ENCODE peak calls at places on chromosome 3, in nine cellular contexts. One of them, this sample, is unnamed.

GRCh38 chr3:48306860-48307530 is 26.5 kb downstream of the SPINK8 start:
- DNase-seq in choroid plexus epithelial cell: no peak
- DNase-seq in CD8-positive, alpha-beta T cell: no peak
- DNase-seq in astrocyte of the spinal cord: no peak
- DNase-seq in glutamatergic neuron: no peak
- DNase-seq in mucosa of descending colon: no peak
- DNase-seq in progenitor cell of endocrine pancreas: no peak
- DNase-seq in tibial nerve: no peak
- DNase-seq in HFFc6: no peak
- DNase-seq in this sample: no peak

GRCh38 chr3:99637381-99638111 is 848 bp upstream of the COL8A1 start:
- DNase-seq in choroid plexus epithelial cell: peak; percentile 89
- DNase-seq in CD8-positive, alpha-beta T cell: no peak
- DNase-seq in astrocyte of the spinal cord: peak; percentile 93
- DNase-seq in glutamatergic neuron: peak; percentile 24
- DNase-seq in mucosa of descending colon: no peak
- DNase-seq in progenitor cell of endocrine pancreas: no peak
- DNase-seq in tibial nerve: no peak
- DNase-seq in HFFc6: peak; percentile 78
- DNase-seq in this sample: peak; percentile 42

GRCh38 chr3:64039273-64039672 is 16.0 kb upstream of the PSMD6 start:
- DNase-seq in choroid plexus epithelial cell: no peak
- DNase-seq in CD8-positive, alpha-beta T cell: no peak
- DNase-seq in astrocyte of the spinal cord: no peak
- DNase-seq in glutamatergic neuron: no peak
- DNase-seq in mucosa of descending colon: no peak
- DNase-seq in progenitor cell of endocrine pancreas: no peak
- DNase-seq in tibial nerve: no peak
- DNase-seq in HFFc6: no peak
- DNase-seq in this sample: no peak

GRCh38 chr3:83928391-83928790 is 1030.4 kb upstream of the CADM2 start:
- DNase-seq in choroid plexus epithelial cell: peak; percentile 48
- DNase-seq in CD8-positive, alpha-beta T cell: no peak
- DNase-seq in astrocyte of the spinal cord: no peak
- DNase-seq in glutamatergic neuron: no peak
- DNase-seq in mucosa of descending colon: no peak
- DNase-seq in progenitor cell of endocrine pancreas: no peak
- DNase-seq in tibial nerve: no peak
- DNase-seq in HFFc6: no peak
- DNase-seq in this sample: no peak

GRCh38 chr3:95302044-95302443 is 1239.2 kb downstream of the NSUN3 start:
- DNase-seq in choroid plexus epithelial cell: peak; percentile 71
- DNase-seq in CD8-positive, alpha-beta T cell: no peak
- DNase-seq in astrocyte of the spinal cord: peak; percentile 55
- DNase-seq in glutamatergic neuron: no peak
- DNase-seq in mucosa of descending colon: no peak
- DNase-seq in progenitor cell of endocrine pancreas: no peak
- DNase-seq in tibial nerve: no peak
- DNase-seq in HFFc6: no peak
- DNase-seq in this sample: no peak

GRCh38 chr3:132418916-132419315 is 1.6 kb downstream of the DNAJC13 start:
- DNase-seq in choroid plexus epithelial cell: peak; percentile 39
- DNase-seq in CD8-positive, alpha-beta T cell: no peak
- DNase-seq in astrocyte of the spinal cord: peak; percentile 12
- DNase-seq in glutamatergic neuron: no peak
- DNase-seq in mucosa of descending colon: no peak
- DNase-seq in progenitor cell of endocrine pancreas: no peak
- DNase-seq in tibial nerve: no peak
- DNase-seq in HFFc6: no peak
- DNase-seq in this sample: no peak

GRCh38 chr3:56410576-56410975 is 57.7 kb downstream of the ERC2 start:
- DNase-seq in choroid plexus epithelial cell: no peak
- DNase-seq in CD8-positive, alpha-beta T cell: no peak
- DNase-seq in astrocyte of the spinal cord: no peak
- DNase-seq in glutamatergic neuron: no peak
- DNase-seq in mucosa of descending colon: no peak
- DNase-seq in progenitor cell of endocrine pancreas: no peak
- DNase-seq in tibial nerve: no peak
- DNase-seq in HFFc6: no peak
- DNase-seq in this sample: no peak

GRCh38 chr3:16482770-16483531 is 30.5 kb downstream of the RFTN1 start:
- DNase-seq in choroid plexus epithelial cell: peak; percentile 80
- DNase-seq in CD8-positive, alpha-beta T cell: peak; percentile 67
- DNase-seq in astrocyte of the spinal cord: no peak
- DNase-seq in glutamatergic neuron: no peak
- DNase-seq in mucosa of descending colon: peak; percentile 28
- DNase-seq in progenitor cell of endocrine pancreas: no peak
- DNase-seq in tibial nerve: no peak
- DNase-seq in HFFc6: no peak
- DNase-seq in this sample: no peak

GRCh38 chr3:196868297-196868661 is 559 bp downstream of the SENP5 start:
- DNase-seq in choroid plexus epithelial cell: peak; percentile 30
- DNase-seq in CD8-positive, alpha-beta T cell: peak; percentile 49
- DNase-seq in astrocyte of the spinal cord: no peak
- DNase-seq in glutamatergic neuron: peak; percentile 60
- DNase-seq in mucosa of descending colon: peak; percentile 26
- DNase-seq in progenitor cell of endocrine pancreas: peak; percentile 24
- DNase-seq in tibial nerve: no peak
- DNase-seq in HFFc6: no peak
- DNase-seq in this sample: peak; percentile 62

GRCh38 chr3:96776818-96777217 is 37.6 kb upstream of the EPHA6 start:
- DNase-seq in choroid plexus epithelial cell: no peak
- DNase-seq in CD8-positive, alpha-beta T cell: no peak
- DNase-seq in astrocyte of the spinal cord: no peak
- DNase-seq in glutamatergic neuron: no peak
- DNase-seq in mucosa of descending colon: no peak
- DNase-seq in progenitor cell of endocrine pancreas: no peak
- DNase-seq in tibial nerve: no peak
- DNase-seq in HFFc6: no peak
- DNase-seq in this sample: no peak

GRCh38 chr3:107117922-107118576 is 259.2 kb upstream of the CCDC54 start:
- DNase-seq in choroid plexus epithelial cell: peak; percentile 91
- DNase-seq in CD8-positive, alpha-beta T cell: no peak
- DNase-seq in astrocyte of the spinal cord: peak; percentile 87
- DNase-seq in glutamatergic neuron: peak; percentile 51
- DNase-seq in mucosa of descending colon: peak; percentile 3
- DNase-seq in progenitor cell of endocrine pancreas: no peak
- DNase-seq in tibial nerve: peak; percentile 19
- DNase-seq in HFFc6: peak; percentile 64
- DNase-seq in this sample: no peak

GRCh38 chr3:42099020-42099765 is 8.0 kb downstream of the TRAK1 start:
- DNase-seq in choroid plexus epithelial cell: no peak
- DNase-seq in CD8-positive, alpha-beta T cell: no peak
- DNase-seq in astrocyte of the spinal cord: peak; percentile 44
- DNase-seq in glutamatergic neuron: no peak
- DNase-seq in mucosa of descending colon: no peak
- DNase-seq in progenitor cell of endocrine pancreas: no peak
- DNase-seq in tibial nerve: no peak
- DNase-seq in HFFc6: no peak
- DNase-seq in this sample: no peak

GRCh38 chr3:100756441-100756840 is 47.1 kb downstream of the TFG start:
- DNase-seq in choroid plexus epithelial cell: no peak
- DNase-seq in CD8-positive, alpha-beta T cell: no peak
- DNase-seq in astrocyte of the spinal cord: peak; percentile 76
- DNase-seq in glutamatergic neuron: no peak
- DNase-seq in mucosa of descending colon: no peak
- DNase-seq in progenitor cell of endocrine pancreas: no peak
- DNase-seq in tibial nerve: no peak
- DNase-seq in HFFc6: no peak
- DNase-seq in this sample: no peak

GRCh38 chr3:14785207-14786155 is 33.3 kb upstream of the FGD5 start:
- DNase-seq in choroid plexus epithelial cell: no peak
- DNase-seq in CD8-positive, alpha-beta T cell: no peak
- DNase-seq in astrocyte of the spinal cord: no peak
- DNase-seq in glutamatergic neuron: peak; percentile 5
- DNase-seq in mucosa of descending colon: no peak
- DNase-seq in progenitor cell of endocrine pancreas: no peak
- DNase-seq in tibial nerve: no peak
- DNase-seq in HFFc6: no peak
- DNase-seq in this sample: no peak

DNA sequence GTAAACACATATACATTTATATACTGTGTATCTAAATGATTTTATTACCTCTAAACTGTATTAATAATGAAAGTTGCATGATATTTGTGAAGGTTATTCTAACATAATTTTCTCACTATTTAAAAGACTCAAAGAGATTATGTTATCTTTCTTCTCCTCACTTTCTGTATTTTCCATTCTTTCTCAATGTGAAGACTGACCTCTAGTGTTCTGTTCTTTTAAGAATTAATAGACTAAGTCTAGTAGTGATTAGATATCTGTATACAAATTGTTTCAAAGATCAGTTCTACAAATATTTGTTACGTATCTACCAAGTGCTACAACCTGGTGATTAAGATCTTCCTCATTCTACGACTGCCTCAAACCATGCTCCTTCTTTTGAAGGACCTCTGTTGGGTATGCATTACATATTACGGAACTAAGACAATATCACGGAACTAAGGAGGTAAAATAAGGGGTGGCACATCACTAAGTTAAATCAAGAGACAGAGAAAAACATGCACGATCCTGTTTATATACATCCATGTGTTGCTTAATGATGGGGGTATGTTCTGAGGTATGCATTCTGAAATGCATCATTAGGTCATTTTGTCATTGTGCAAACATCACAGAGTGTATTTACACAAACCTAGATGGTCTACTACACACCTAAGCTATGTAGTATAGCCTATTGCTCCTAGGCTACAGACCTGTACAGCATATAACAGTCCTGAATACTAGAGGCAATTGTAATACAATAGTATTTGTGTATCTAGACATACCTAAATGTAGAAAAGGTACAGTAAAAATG is 161.5 kb upstream of the KBTBD8 start:
- DNase-seq in choroid plexus epithelial cell: peak; percentile 35
- DNase-seq in CD8-positive, alpha-beta T cell: no peak
- DNase-seq in astrocyte of the spinal cord: peak; percentile 20
- DNase-seq in glutamatergic neuron: no peak
- DNase-seq in mucosa of descending colon: no peak
- DNase-seq in progenitor cell of endocrine pancreas: no peak
- DNase-seq in tibial nerve: no peak
- DNase-seq in HFFc6: no peak
- DNase-seq in this sample: no peak
- TF ChIP-seq CTCF in choroid plexus epithelial cell: peak; percentile 35
- TF ChIP-seq CTCF in CD8-positive, alpha-beta T cell: no peak
- TF ChIP-seq CTCF in astrocyte of the spinal cord: peak; percentile 12
- TF ChIP-seq CTCF in glutamatergic neuron: no peak
- TF ChIP-seq CTCF in mucosa of descending colon: no peak
- TF ChIP-seq CTCF in progenitor cell of endocrine pancreas: peak; percentile 34
- TF ChIP-seq CTCF in tibial nerve: peak; percentile 26
- TF ChIP-seq CTCF in HFFc6: peak; percentile 59
- TF ChIP-seq CTCF in this sample: no peak

GRCh38 chr3:190504354-190505125 is 9.3 kb upstream of the IL1RAP start:
- DNase-seq in choroid plexus epithelial cell: peak; percentile 26
- DNase-seq in CD8-positive, alpha-beta T cell: no peak
- DNase-seq in astrocyte of the spinal cord: no peak
- DNase-seq in glutamatergic neuron: no peak
- DNase-seq in mucosa of descending colon: no peak
- DNase-seq in progenitor cell of endocrine pancreas: no peak
- DNase-seq in tibial nerve: no peak
- DNase-seq in HFFc6: no peak
- DNase-seq in this sample: no peak
- TF ChIP-seq CTCF in choroid plexus epithelial cell: peak; percentile 38
- TF ChIP-seq CTCF in CD8-positive, alpha-beta T cell: no peak
- TF ChIP-seq CTCF in astrocyte of the spinal cord: peak; percentile 25
- TF ChIP-seq CTCF in glutamatergic neuron: no peak
- TF ChIP-seq CTCF in mucosa of descending colon: no peak
- TF ChIP-seq CTCF in progenitor cell of endocrine pancreas: peak; percentile 18
- TF ChIP-seq CTCF in tibial nerve: no peak
- TF ChIP-seq CTCF in HFFc6: no peak
- TF ChIP-seq CTCF in this sample: no peak

GRCh38 chr3:111252795-111253194 is 181.2 kb downstream of the NECTIN3 start:
- DNase-seq in choroid plexus epithelial cell: peak; percentile 81
- DNase-seq in CD8-positive, alpha-beta T cell: no peak
- DNase-seq in astrocyte of the spinal cord: peak; percentile 38
- DNase-seq in glutamatergic neuron: no peak
- DNase-seq in mucosa of descending colon: peak; percentile 16
- DNase-seq in progenitor cell of endocrine pancreas: no peak
- DNase-seq in tibial nerve: no peak
- DNase-seq in HFFc6: peak; percentile 56
- DNase-seq in this sample: no peak
- TF ChIP-seq CTCF in choroid plexus epithelial cell: peak; percentile 36
- TF ChIP-seq CTCF in CD8-positive, alpha-beta T cell: no peak
- TF ChIP-seq CTCF in astrocyte of the spinal cord: no peak
- TF ChIP-seq CTCF in glutamatergic neuron: no peak
- TF ChIP-seq CTCF in mucosa of descending colon: no peak
- TF ChIP-seq CTCF in progenitor cell of endocrine pancreas: no peak
- TF ChIP-seq CTCF in tibial nerve: no peak
- TF ChIP-seq CTCF in HFFc6: peak; percentile 40
- TF ChIP-seq CTCF in this sample: no peak

GRCh38 chr3:124768812-124769211 is 38.6 kb downstream of the UMPS start:
- DNase-seq in choroid plexus epithelial cell: peak; percentile 43
- DNase-seq in CD8-positive, alpha-beta T cell: no peak
- DNase-seq in astrocyte of the spinal cord: no peak
- DNase-seq in glutamatergic neuron: no peak
- DNase-seq in mucosa of descending colon: peak; percentile 70
- DNase-seq in progenitor cell of endocrine pancreas: no peak
- DNase-seq in tibial nerve: no peak
- DNase-seq in HFFc6: no peak
- DNase-seq in this sample: no peak
- TF ChIP-seq CTCF in choroid plexus epithelial cell: peak; percentile 54
- TF ChIP-seq CTCF in CD8-positive, alpha-beta T cell: no peak
- TF ChIP-seq CTCF in astrocyte of the spinal cord: peak; percentile 40
- TF ChIP-seq CTCF in glutamatergic neuron: no peak
- TF ChIP-seq CTCF in mucosa of descending colon: peak; percentile 19
- TF ChIP-seq CTCF in progenitor cell of endocrine pancreas: peak; percentile 28
- TF ChIP-seq CTCF in tibial nerve: no peak
- TF ChIP-seq CTCF in HFFc6: peak; percentile 1
- TF ChIP-seq CTCF in this sample: no peak

GRCh38 chr3:193452338-193452737 is 73.8 kb upstream of the ATP13A5 start:
- DNase-seq in choroid plexus epithelial cell: peak; percentile 4
- DNase-seq in CD8-positive, alpha-beta T cell: no peak
- DNase-seq in astrocyte of the spinal cord: no peak
- DNase-seq in glutamatergic neuron: no peak
- DNase-seq in mucosa of descending colon: no peak
- DNase-seq in progenitor cell of endocrine pancreas: no peak
- DNase-seq in tibial nerve: no peak
- DNase-seq in HFFc6: no peak
- DNase-seq in this sample: no peak
- TF ChIP-seq CTCF in choroid plexus epithelial cell: peak; percentile 30
- TF ChIP-seq CTCF in CD8-positive, alpha-beta T cell: no peak
- TF ChIP-seq CTCF in astrocyte of the spinal cord: peak; percentile 25
- TF ChIP-seq CTCF in glutamatergic neuron: peak; percentile 67
- TF ChIP-seq CTCF in mucosa of descending colon: no peak
- TF ChIP-seq CTCF in progenitor cell of endocrine pancreas: peak; percentile 48
- TF ChIP-seq CTCF in tibial nerve: no peak
- TF ChIP-seq CTCF in HFFc6: peak; percentile 53
- TF ChIP-seq CTCF in this sample: no peak

GRCh38 chr3:69785769-69786311 is 46.6 kb downstream of the MITF start:
- DNase-seq in choroid plexus epithelial cell: no peak
- DNase-seq in CD8-positive, alpha-beta T cell: no peak
- DNase-seq in astrocyte of the spinal cord: no peak
- DNase-seq in glutamatergic neuron: no peak
- DNase-seq in mucosa of descending colon: no peak
- DNase-seq in progenitor cell of endocrine pancreas: no peak
- DNase-seq in tibial nerve: no peak
- DNase-seq in HFFc6: no peak
- DNase-seq in this sample: no peak
- TF ChIP-seq CTCF in choroid plexus epithelial cell: no peak
- TF ChIP-seq CTCF in CD8-positive, alpha-beta T cell: no peak
- TF ChIP-seq CTCF in astrocyte of the spinal cord: no peak
- TF ChIP-seq CTCF in glutamatergic neuron: no peak
- TF ChIP-seq CTCF in mucosa of descending colon: no peak
- TF ChIP-seq CTCF in progenitor cell of endocrine pancreas: no peak
- TF ChIP-seq CTCF in tibial nerve: no peak
- TF ChIP-seq CTCF in HFFc6: peak; percentile 8
- TF ChIP-seq CTCF in this sample: no peak